ENCODE peak calls at places on chromosomes 12 and 14, in four cellular contexts. C is HCT116, Y is psoas muscle, K is heart left ventricle. T is an unnamed sample.

GRCh38 chr12:106106129-106106566 is 32.6 kb downstream of the NUAK1 start:
- DNase-seq in C (no peak), Y (no peak), K (no peak), T (no peak)

GRCh38 chr12:125029756-125030358 is 35.4 kb upstream of the AACS start:
- DNase-seq in C (no peak), Y (no peak), K (no peak), T (no peak)

GRCh38 chr14:92693998-92694780 is 54.2 kb downstream of the LGMN start:
- DNase-seq in C (peak; percentile 78), Y (no peak), K (no peak), T (no peak)

GRCh38 chr12:106709068-106709511 is 65.4 kb upstream of the RIC8B start:
- DNase-seq in C (no peak), Y (no peak), K (no peak), T (peak; percentile 75)

GRCh38 chr12:121776190-121777098 is 17.0 kb downstream of the RHOF start:
- DNase-seq in C (no peak), Y (peak; percentile 84), K (peak; percentile 77), T (peak; percentile 84)

GRCh38 chr12:64665506-64665905 is 55.2 kb downstream of the RASSF3 start:
- DNase-seq in C (no peak), Y (no peak), K (no peak), T (no peak)

GRCh38 chr12:62438098-62438692 is 28.4 kb upstream of the MON2 start:
- DNase-seq in C (peak; percentile 44), Y (no peak), K (peak; percentile 25), T (peak; percentile 42)

GRCh38 chr12:5094550-5094949 is 50.9 kb downstream of the KCNA5 start:
- DNase-seq in C (no peak), Y (no peak), K (no peak), T (no peak)

GRCh38 chr12:89236237-89236636 is 116.1 kb downstream of the DUSP6 start:
- DNase-seq in C (no peak), Y (no peak), K (no peak), T (no peak)

GRCh38 chr12:91866566-91866965 is 279.1 kb downstream of the BTG1 start:
- DNase-seq in C (no peak), Y (no peak), K (no peak), T (no peak)

GRCh38 chr14:101839661-101840060 is 78.2 kb downstream of the PPP2R5C start:
- DNase-seq in C (no peak), Y (no peak), K (no peak), T (no peak)
- H3K27ac ChIP-seq in C (no peak overlapping the region), Y (no peak overlapping the region), K (no peak overlapping the region), T (no peak overlapping the region)

GRCh38 chr12:109189291-109189690 is 72.9 kb downstream of the ACACB start:
- DNase-seq in C (no peak), Y (no peak), K (no peak), T (no peak)
- H3K36me3 ChIP-seq in C (no peaks in the 10 kb centered on the region), Y (peaks cover 20% of the 10 kb centered on the region), K (peaks cover 100% of the 10 kb centered on the region), T (peaks cover 27% of the 10 kb centered on the region)

GRCh38 chr14:95195031-95195430 is 37.7 kb upstream of the DICER1 start:
- DNase-seq in C (no peak), Y (no peak), K (no peak), T (no peak)

GRCh38 chr14:95198320-95198719 is 41.0 kb upstream of the DICER1 start:
- DNase-seq in C (no peak), Y (no peak), K (no peak), T (no peak)

GRCh38 chr14:95197498-95198010 is 40.2 kb upstream of the DICER1 start:
- DNase-seq in C (no peak), Y (no peak), K (no peak), T (no peak)

GRCh38 chr14:95196826-95197497 is 39.6 kb upstream of the DICER1 start:
- DNase-seq in C (no peak), Y (no peak), K (no peak), T (no peak)

GRCh38 chr14:95196268-95196667 is 38.9 kb upstream of the DICER1 start:
- DNase-seq in C (peak; percentile 6), Y (no peak), K (no peak), T (no peak)
- TF ChIP-seq CTCF in C (peak; percentile 50), Y (peak; percentile 42), K (peak; percentile 30), T (no peak)

GRCh38 chr12:10636124-10636523 is 22.7 kb upstream of the MAGOHB start:
- DNase-seq in C (no peak), Y (no peak), K (no peak), T (no peak)
- H3K27ac ChIP-seq in C (no peak overlapping the region), Y (no peak overlapping the region), K (no peak overlapping the region), T (no peak overlapping the region)

DNA sequence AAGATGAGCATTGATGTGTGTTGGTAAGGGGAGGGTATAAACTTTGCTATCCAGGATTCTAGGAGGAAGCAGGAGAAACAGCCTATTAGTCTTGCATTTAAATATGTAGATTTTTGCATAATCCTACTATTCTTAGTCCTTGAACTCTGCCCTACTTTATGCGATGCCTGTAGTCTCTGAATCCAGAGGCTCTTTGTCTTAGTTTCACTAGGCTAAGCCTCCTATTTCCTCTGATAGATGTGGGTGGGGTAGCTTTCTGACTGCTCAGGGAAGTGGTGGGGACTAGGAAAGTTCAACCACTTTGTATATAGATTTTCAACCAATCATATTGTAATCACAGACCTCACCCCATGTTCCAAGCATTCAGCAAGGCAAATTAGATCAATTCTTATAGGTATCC is 49.5 kb upstream of the KCNC2 start:
- DNase-seq in C (no peak), Y (no peak), K (no peak), T (no peak)
- H3K36me3 ChIP-seq in C (no peaks in the 10 kb centered on the region), Y (no peaks in the 10 kb centered on the region), K (no peaks in the 10 kb centered on the region), T (no peaks in the 10 kb centered on the region)

GRCh38 chr12:130514149-130514551 is 176.5 kb downstream of the PIWIL1 start:
- DNase-seq in C (no peak), Y (no peak), K (no peak), T (no peak)
- TF ChIP-seq CTCF in C (no peak), Y (no peak), K (no peak), T (no peak)

DNA sequence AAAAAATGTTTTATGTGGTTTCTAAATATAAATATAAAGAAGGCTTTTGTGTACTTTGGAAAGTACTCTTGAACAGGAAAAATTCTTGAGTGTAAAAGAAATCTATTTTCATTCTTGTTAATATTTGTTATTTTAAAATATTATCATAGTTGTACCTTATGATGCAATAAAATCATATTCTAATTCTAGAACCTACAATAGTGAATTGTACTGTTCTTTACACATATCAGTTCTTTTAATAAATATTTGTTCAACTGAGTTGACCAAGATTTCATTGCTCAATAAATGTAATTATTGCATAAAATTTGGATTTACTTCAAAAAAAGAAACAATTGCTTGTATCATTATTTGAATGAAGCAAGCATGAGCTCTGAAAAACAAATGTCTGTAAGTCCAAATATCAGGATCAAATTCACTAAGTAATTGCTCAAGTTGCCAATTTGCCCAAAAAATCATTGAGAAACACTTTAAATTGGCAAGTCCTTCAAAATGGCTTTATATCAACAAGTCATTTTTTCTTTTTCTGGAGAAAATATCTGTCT is 191.6 kb upstream of the SLC16A7 start:
- DNase-seq in C (no peak), Y (no peak), K (no peak), T (no peak)
- H3K27ac ChIP-seq in C (no peak overlapping the region), Y (no peak overlapping the region), K (no peak overlapping the region), T (no peak overlapping the region)

DNA sequence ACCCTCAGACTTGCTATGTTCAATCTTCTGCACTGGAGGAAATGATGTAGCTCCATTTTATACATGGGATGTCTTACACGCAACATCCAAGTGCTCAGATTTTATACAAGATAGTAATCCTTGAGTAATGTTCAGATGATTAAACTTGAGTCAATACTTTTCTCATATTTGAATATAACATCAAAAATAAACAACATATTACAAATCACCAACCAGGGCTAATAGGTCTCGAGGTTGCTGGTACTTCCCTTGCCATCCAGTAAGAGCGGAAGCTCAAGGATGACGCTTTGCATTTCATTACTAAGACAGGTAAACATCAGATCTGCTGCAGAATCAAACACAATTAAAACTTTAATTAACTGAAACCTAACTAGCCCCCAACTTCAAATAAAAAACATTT is 97.3 kb downstream of the FOXN3 start:
- DNase-seq in C (no peak), Y (no peak), K (no peak), T (no peak)
- H3K36me3 ChIP-seq in C (no peaks in the 10 kb centered on the region), Y (no peaks in the 10 kb centered on the region), K (no peaks in the 10 kb centered on the region), T (peaks cover 5% of the 10 kb centered on the region)

GRCh38 chr12:54765652-54766051 is 88.7 kb upstream of the MUCL1 start:
- DNase-seq in C (no peak), Y (no peak), K (no peak), T (no peak)

GRCh38 chr12:54762390-54762789 is 91.9 kb upstream of the MUCL1 start:
- DNase-seq in C (no peak), Y (no peak), K (no peak), T (no peak)

DNA sequence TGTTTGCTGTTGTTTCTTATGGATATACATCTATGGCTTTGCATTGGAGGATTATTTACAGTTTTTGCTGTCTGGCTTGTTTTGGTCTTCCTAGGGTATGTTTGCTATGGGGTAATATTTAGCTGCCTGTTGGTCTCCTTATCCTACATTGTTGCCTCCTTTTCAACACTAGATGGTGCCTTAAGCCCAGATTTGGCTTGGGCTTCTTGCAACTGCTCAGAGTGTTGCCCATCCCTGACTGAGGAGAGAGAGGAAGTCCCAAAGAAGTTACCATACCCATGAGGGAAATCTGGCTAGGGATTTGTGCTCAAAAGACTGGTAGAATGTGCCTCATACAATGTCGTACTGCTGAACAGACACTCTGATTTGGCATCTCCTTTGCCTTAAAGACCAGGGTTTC is 94.6 kb upstream of the MUCL1 start:
- DNase-seq in C (peak; percentile 42), Y (no peak), K (no peak), T (no peak)
- TF ChIP-seq CTCF in C (peak; percentile 64), Y (no peak), K (no peak), T (no peak)

DNA sequence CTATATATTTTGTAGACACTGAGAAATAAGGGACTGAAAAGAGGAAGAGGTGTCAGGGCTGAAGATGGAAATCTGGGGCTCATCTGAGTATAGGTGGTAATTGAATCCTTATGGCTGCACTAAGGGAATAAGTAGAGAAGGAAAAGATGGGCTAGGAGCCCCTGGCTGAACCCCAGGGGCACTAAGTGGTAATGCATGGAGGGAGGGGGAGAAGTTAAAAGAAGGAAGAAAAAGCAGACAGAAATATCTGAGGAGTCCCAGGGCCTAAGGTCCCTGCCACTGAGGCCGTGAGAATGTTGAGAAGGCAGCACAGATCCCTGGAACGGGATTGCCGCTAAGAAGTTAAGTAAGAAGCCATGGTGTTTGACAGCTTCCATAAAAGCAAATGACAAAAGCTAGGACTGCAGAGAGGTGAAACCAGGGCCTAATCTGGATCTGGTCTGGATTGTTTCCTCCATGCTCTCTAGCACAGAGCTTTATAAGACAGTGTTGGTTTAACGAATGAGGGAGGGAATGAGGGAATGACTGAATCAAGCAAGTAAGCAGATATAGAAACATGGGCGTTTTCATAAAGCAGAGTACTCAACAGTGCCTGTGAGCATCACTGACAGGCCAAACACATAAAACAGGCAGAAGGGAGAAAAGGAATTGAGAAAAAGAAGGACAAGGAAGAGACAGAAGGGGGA is 92.9 kb downstream of the HMGA2 start:
- DNase-seq in C (no peak), Y (no peak), K (no peak), T (no peak)
- H3K27ac ChIP-seq in C (peak overlapping the region; percentile 8), Y (no peak overlapping the region), K (no peak overlapping the region), T (no peak overlapping the region)

T was measured in lung.